ENCODE peak calls at places on chromosomes 12 and 14, in four cellular contexts. P is A549, E is NB4, R is K562. C is an unnamed sample.

GRCh38 chr12:70948976-70949336 is 28.4 kb upstream of the PTPRR start:
- DNase-seq in P (no peak), E (no peak), R (no peak), C (no peak)

GRCh38 chr12:59113831-59114273 is 193.5 kb upstream of the LRIG3 start:
- DNase-seq in P (peak), E (peak), R (peak), C (peak)

GRCh38 chr12:52990206-52990605 is 16.1 kb upstream of the EIF4B start:
- DNase-seq in P (peak), E (no peak), R (no peak), C (no peak)

GRCh38 chr14:105854600-105855245 is 328.3 kb downstream of the TMEM121 start:
- DNase-seq in P (no peak), E (no peak), R (no peak), C (no peak)

GRCh38 chr12:3520168-3520567 is 29.2 kb downstream of the PRMT8 start:
- DNase-seq in P (no peak), E (no peak), R (no peak), C (no peak)

GRCh38 chr12:5433081-5433839 is 1.4 kb downstream of the NTF3 start:
- DNase-seq in P (no peak), E (no peak), R (no peak), C (no peak)

GRCh38 chr12:47753021-47754001 is 5.4 kb downstream of the RAPGEF3 start:
- DNase-seq in P (no peak), E (peak), R (no peak), C (no peak)

GRCh38 chr12:123891516-123892179 is 81.0 kb downstream of the CCDC92 start:
- DNase-seq in P (no peak), E (peak), R (no peak), C (no peak)

GRCh38 chr14:30638926-30639325 is 16.8 kb downstream of the SCFD1 start:
- DNase-seq in P (no peak), E (no peak), R (no peak), C (no peak)

GRCh38 chr12:65311260-65311659 is 32.8 kb downstream of the MSRB3 start:
- DNase-seq in P (no peak), E (no peak), R (no peak), C (no peak)

GRCh38 chr12:124544311-124544970 is 23.0 kb downstream of the NCOR2 start:
- DNase-seq in P (no peak), E (no peak), R (no peak), C (no peak)

GRCh38 chr14:100470523-100470897 is 116.7 kb downstream of the BEGAIN start:
- DNase-seq in P (no peak), E (peak), R (peak), C (no peak)

GRCh38 chr12:103783744-103784664 is 57.0 kb downstream of the NT5DC3 start:
- DNase-seq in P (no peak), E (no peak), R (no peak), C (no peak)

GRCh38 chr12:80818878-80819277 is 102.2 kb downstream of the MYF5 start:
- DNase-seq in P (no peak), E (no peak), R (no peak), C (no peak)

GRCh38 chr12:57235012-57235727 is 5.7 kb downstream of the SHMT2 start:
- DNase-seq in P (no peak), E (no peak), R (peak), C (no peak)

GRCh38 chr12:87140257-87140656 is 884.1 kb upstream of the MGAT4C start:
- DNase-seq in P (peak), E (no peak), R (no peak), C (no peak)

GRCh38 chr12:31324845-31325523 is 966 bp downstream of the SINHCAF start:
- DNase-seq in P (peak), E (peak), R (peak), C (no peak)

GRCh38 chr14:30339311-30339901 is 219.6 kb upstream of the G2E3 start:
- DNase-seq in P (no peak), E (no peak), R (no peak), C (no peak)

GRCh38 chr12:76096079-76096651 is 11.7 kb upstream of the NAP1L1 start:
- DNase-seq in P (no peak), E (no peak), R (no peak), C (no peak)

GRCh38 chr12:117231750-117232149 is 41.5 kb upstream of the FBXO21 start:
- DNase-seq in P (peak), E (peak), R (peak), C (peak)

GRCh38 chr12:50842637-50843493 is at the start of gene TMPRSS12:
- DNase-seq in P (no peak), E (no peak), R (no peak), C (peak)

GRCh38 chr14:81517798-81518398 is 15.8 kb downstream of the SEL1L start:
- DNase-seq in P (no peak), E (no peak), R (no peak), C (no peak)

GRCh38 chr14:74263181-74263580 is 23.9 kb downstream of the VSX2 start:
- DNase-seq in P (no peak), E (no peak), R (no peak), C (no peak)

GRCh38 chr12:106416273-106416672 is 58.7 kb downstream of the POLR3B start:
- DNase-seq in P (no peak), E (no peak), R (no peak), C (no peak)

GRCh38 chr14:71165121-71165574 is 257.9 kb downstream of the PCNX1 start:
- DNase-seq in P (no peak), E (peak), R (no peak), C (no peak)

GRCh38 chr12:73529954-73530353 is 1007.7 kb upstream of the ATXN7L3B start:
- DNase-seq in P (no peak), E (no peak), R (no peak), C (no peak)

GRCh38 chr14:101083564-101084435 is 180.3 kb upstream of the RTL1 start:
- DNase-seq in P (peak), E (peak), R (peak), C (no peak)

GRCh38 chr14:90201344-90201743 is 55.0 kb upstream of the PSMC1 start:
- DNase-seq in P (no peak), E (no peak), R (no peak), C (no peak)

GRCh38 chr14:68801631-68802030 is 8.8 kb upstream of the ZFP36L1 start:
- DNase-seq in P (no peak), E (no peak), R (no peak), C (no peak)

GRCh38 chr12:82904219-82904795 is 217.6 kb downstream of the TMTC2 start:
- DNase-seq in P (no peak), E (no peak), R (no peak), C (no peak)
- TF ChIP-seq MAX in P (no peak), E (no peak), R (no peak), C (no peak)

DNA sequence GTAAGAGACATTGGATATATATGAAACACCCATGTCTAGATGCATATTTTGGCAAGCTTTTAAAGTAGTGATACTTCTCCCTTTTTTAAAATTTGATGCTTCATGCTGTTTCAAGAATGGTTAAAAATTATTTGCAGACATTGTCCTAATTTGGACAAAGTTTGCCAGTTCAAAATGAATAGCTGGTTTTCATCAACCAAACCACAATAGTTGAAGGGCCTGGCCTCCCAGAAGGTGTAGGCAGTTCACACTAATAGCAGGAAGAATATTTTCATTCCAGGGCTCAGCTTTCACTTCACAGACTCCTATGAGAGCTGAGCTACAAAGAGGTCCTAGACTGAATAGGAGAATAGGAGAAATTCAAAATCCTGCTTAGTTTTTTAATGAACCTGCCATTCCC is 78.7 kb downstream of the STXBP6 start:
- DNase-seq in P (no peak), E (no peak), R (no peak), C (no peak)
- TF ChIP-seq MAX in P (no peak), E (no peak), R (no peak), C (no peak)

GRCh38 chr14:104593241-104593701 is 11.3 kb downstream of the TMEM179 start:
- DNase-seq in P (no peak), E (no peak), R (no peak), C (no peak)
- TF ChIP-seq MAX in P (no peak), E (no peak), R (no peak), C (no peak)

DNA sequence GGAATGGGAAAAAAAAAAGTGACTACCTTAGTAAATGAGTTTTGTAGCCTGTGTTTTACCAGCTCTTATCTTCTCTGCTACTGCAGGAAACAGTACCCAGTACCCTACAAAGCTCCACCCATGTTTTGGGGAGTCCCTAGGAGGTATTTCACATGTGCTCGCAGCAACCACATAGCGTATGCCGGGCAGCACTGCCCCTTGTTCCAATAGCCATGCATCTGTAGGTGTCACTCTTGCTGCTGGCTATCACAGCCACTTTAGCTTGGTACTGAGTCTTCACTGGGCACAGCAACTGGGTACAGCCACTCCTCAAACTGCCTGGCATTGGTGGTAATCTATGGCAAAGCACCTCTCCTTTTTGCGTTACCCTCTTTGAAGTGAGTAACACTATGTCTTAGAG is 2.0 kb upstream of the MDM1 start:
- DNase-seq in P (peak), E (peak), R (no peak), C (no peak)
- TF ChIP-seq MAX in P (no peak), E (peak), R (no peak), C (no peak)

GRCh38 chr12:111643428-111643826 is 42.3 kb downstream of the BRAP start:
- DNase-seq in P (no peak), E (no peak), R (no peak), C (no peak)
- TF ChIP-seq MAX in P (no peak), E (no peak), R (no peak), C (no peak)